ENCODE peak calls at places on chromosomes 3 and 15, in six cellular contexts. Z is left ventricle myocardium inferior, A is H1, Q is psoas muscle, J is heart left ventricle, Y is IMR-90. F is an unnamed sample.
A peak's percentile ranks its signal among the peaks of the same experiment; 100 is the strongest.

GRCh38 chr3:27467545-27467944 is 16.6 kb downstream of the SLC4A7 start:
- DNase-seq in Z (no peak), A (no peak), Q (no peak), J (no peak), Y (peak; percentile 61), F (no peak)

GRCh38 chr15:70356919-70357318 is 259.2 kb upstream of the TLE3 start:
- DNase-seq in Z (no peak), A (no peak), Q (no peak), J (no peak), Y (no peak), F (no peak)

GRCh38 chr3:119352235-119352634 is 58.1 kb downstream of the ARHGAP31 start:
- DNase-seq in Z (no peak), A (no peak), Q (no peak), J (no peak), Y (peak; percentile 31), F (no peak)

GRCh38 chr3:177713921-177714900 is 516.9 kb upstream of the TBL1XR1 start:
- DNase-seq in Z (no peak), A (no peak), Q (no peak), J (no peak), Y (no peak), F (no peak)

GRCh38 chr3:65975031-65975430 is 63.7 kb downstream of the MAGI1 start:
- DNase-seq in Z (no peak), A (no peak), Q (no peak), J (no peak), Y (no peak), F (no peak)

GRCh38 chr3:185693985-185694675 is 108.0 kb downstream of the SENP2 start:
- DNase-seq in Z (no peak), A (no peak), Q (no peak), J (no peak), Y (peak; percentile 59), F (no peak)

GRCh38 chr3:152595975-152596832 is 238.7 kb upstream of the P2RY1 start:
- DNase-seq in Z (no peak), A (no peak), Q (peak; percentile 49), J (no peak), Y (peak; percentile 62), F (no peak)

GRCh38 chr3:11969986-11970385 is 34.2 kb upstream of the SYN2 start:
- DNase-seq in Z (no peak), A (no peak), Q (no peak), J (no peak), Y (no peak), F (no peak)

GRCh38 chr3:79167651-79168416 is 600.0 kb downstream of the ROBO1 start:
- DNase-seq in Z (no peak), A (no peak), Q (no peak), J (no peak), Y (peak; percentile 97), F (no peak)

GRCh38 chr3:123021986-123022510 is 5.5 kb downstream of the SEMA5B start:
- DNase-seq in Z (no peak), A (no peak), Q (no peak), J (no peak), Y (no peak), F (no peak)

GRCh38 chr15:46344115-46344749 is 709.4 kb downstream of the SQOR start:
- DNase-seq in Z (no peak), A (no peak), Q (no peak), J (no peak), Y (no peak), F (no peak)

GRCh38 chr15:39747326-39747725 is 35.3 kb downstream of the FSIP1 start:
- DNase-seq in Z (no peak), A (no peak), Q (no peak), J (no peak), Y (peak; percentile 84), F (no peak)

GRCh38 chr15:83695901-83696425 is 42.0 kb downstream of the ADAMTSL3 start:
- DNase-seq in Z (no peak), A (no peak), Q (no peak), J (no peak), Y (no peak), F (no peak)

GRCh38 chr3:15628967-15629366 is 27.4 kb downstream of the BTD start:
- DNase-seq in Z (no peak), A (no peak), Q (no peak), J (no peak), Y (no peak), F (no peak)

GRCh38 chr3:47542614-47543173 is 29.2 kb upstream of the ELP6 start:
- DNase-seq in Z (no peak), A (no peak), Q (peak; percentile 65), J (no peak), Y (peak; percentile 16), F (no peak)

GRCh38 chr15:60326824-60327654 is 70.7 kb downstream of the ANXA2 start:
- DNase-seq in Z (no peak), A (no peak), Q (no peak), J (no peak), Y (peak; percentile 52), F (no peak)

GRCh38 chr15:91915576-91915975 is 62.1 kb downstream of the SLCO3A1 start:
- DNase-seq in Z (no peak), A (no peak), Q (no peak), J (no peak), Y (no peak), F (no peak)

GRCh38 chr3:25182794-25183193 is 245.3 kb upstream of the RARB start:
- DNase-seq in Z (no peak), A (no peak), Q (no peak), J (no peak), Y (no peak), F (no peak)

GRCh38 chr3:25181096-25181495 is 247.0 kb upstream of the RARB start:
- DNase-seq in Z (no peak), A (no peak), Q (no peak), J (no peak), Y (no peak), F (no peak)

GRCh38 chr3:25176999-25177398 is 251.1 kb upstream of the RARB start:
- DNase-seq in Z (no peak), A (no peak), Q (no peak), J (no peak), Y (no peak), F (no peak)

GRCh38 chr3:25174251-25174650 is 253.8 kb upstream of the RARB start:
- DNase-seq in Z (no peak), A (no peak), Q (no peak), J (no peak), Y (no peak), F (no peak)

DNA sequence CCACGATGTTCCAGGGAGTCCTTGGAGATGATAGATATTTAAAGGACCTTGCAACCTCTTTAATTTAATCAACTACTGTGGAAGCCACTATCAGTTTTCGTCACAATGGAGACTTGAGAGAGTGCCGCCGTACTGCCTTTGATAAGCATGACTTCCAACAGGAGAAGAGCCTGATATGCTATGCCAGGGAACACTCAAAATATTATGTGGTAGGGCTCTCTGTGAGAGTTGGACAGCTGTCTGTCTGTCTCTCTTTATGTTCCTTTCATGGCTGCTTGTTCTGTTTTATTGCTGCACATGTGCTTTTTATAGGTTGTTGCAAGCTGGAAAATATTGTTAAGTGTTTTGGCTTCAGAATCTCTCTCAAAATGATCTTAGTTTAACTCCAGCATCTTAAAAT is 249.4 kb upstream of the RARB start:
- DNase-seq in Z (no peak), A (no peak), Q (no peak), J (no peak), Y (no peak), F (no peak)
- TF ChIP-seq CTCF in Z (no peak), A (no peak), Q (no peak), J (no peak), Y (no peak), F (no peak)

GRCh38 chr3:141930801-141931200 is 54.4 kb downstream of the ATP1B3 start:
- DNase-seq in Z (no peak), A (peak; percentile 42), Q (no peak), J (no peak), Y (no peak), F (no peak)

GRCh38 chr3:141934354-141934753 is 57.9 kb downstream of the ATP1B3 start:
- DNase-seq in Z (no peak), A (no peak), Q (no peak), J (no peak), Y (no peak), F (no peak)

GRCh38 chr3:141938011-141938350 is 61.5 kb downstream of the ATP1B3 start:
- DNase-seq in Z (no peak), A (no peak), Q (no peak), J (no peak), Y (no peak), F (no peak)

GRCh38 chr3:141929341-141929995 is 53.0 kb downstream of the ATP1B3 start:
- DNase-seq in Z (no peak), A (peak; percentile 42), Q (no peak), J (no peak), Y (no peak), F (no peak)

GRCh38 chr3:141933421-141934300 is 57.2 kb downstream of the ATP1B3 start:
- DNase-seq in Z (no peak), A (peak; percentile 45), Q (no peak), J (no peak), Y (no peak), F (no peak)
- H3K27ac ChIP-seq in Z (no peak overlapping the region), A (peak overlapping the region; percentile 6), Q (no peak overlapping the region), J (no peak overlapping the region), Y (no peak overlapping the region), F (no peak overlapping the region)

DNA sequence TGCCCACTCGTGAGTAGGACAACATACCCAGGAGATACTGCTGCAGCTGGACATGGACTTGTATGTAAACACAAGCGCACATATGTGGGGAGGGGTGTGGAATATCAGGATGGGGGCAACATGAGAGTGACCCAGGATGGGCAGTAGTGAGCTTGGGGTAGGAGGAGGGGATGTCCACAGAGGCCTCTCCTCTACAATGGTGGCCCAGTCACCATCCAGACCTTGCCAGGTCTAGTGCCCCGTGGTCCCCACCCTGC is 266 bp upstream of the ZBTB47 start:
- DNase-seq in Z (no peak), A (no peak), Q (no peak), J (no peak), Y (no peak), F (no peak)
- H3K4me3 ChIP-seq in Z (peak overlapping the region; percentile 81), A (peak overlapping the region; percentile 74), Q (peak overlapping the region; percentile 78), J (peak overlapping the region; percentile 82), Y (peak overlapping the region; percentile 70), F (peak overlapping the region; percentile 67)

GRCh38 chr3:71210257-71211002 is 373.1 kb downstream of the FOXP1 start:
- DNase-seq in Z (no peak), A (no peak), Q (no peak), J (no peak), Y (peak; percentile 76), F (no peak)
- TF ChIP-seq CTCF in Z (no peak), A (no peak), Q (no peak), J (no peak), Y (peak; percentile 12), F (no peak)

GRCh38 chr15:74432271-74432967 is 1.3 kb downstream of the SEMA7A start:
- DNase-seq in Z (no peak), A (no peak), Q (peak; percentile 47), J (no peak), Y (no peak), F (no peak)

GRCh38 chr15:74432968-74433591 is 678 bp downstream of the SEMA7A start:
- DNase-seq in Z (no peak), A (no peak), Q (no peak), J (no peak), Y (no peak), F (no peak)

GRCh38 chr15:74431645-74432044 is 2.1 kb downstream of the SEMA7A start:
- DNase-seq in Z (no peak), A (no peak), Q (peak; percentile 46), J (no peak), Y (no peak), F (no peak)

GRCh38 chr15:74433592-74434259 is at the start of gene SEMA7A:
- DNase-seq in Z (peak; percentile 84), A (peak; percentile 89), Q (peak; percentile 92), J (peak; percentile 94), Y (peak; percentile 71), F (no peak)

GRCh38 chr15:74434260-74434915 is 630 bp upstream of the SEMA7A start:
- DNase-seq in Z (no peak), A (no peak), Q (no peak), J (peak; percentile 25), Y (peak; percentile 15), F (no peak)
- H3K27ac ChIP-seq in Z (peak overlapping the region; percentile 70), A (no peak overlapping the region), Q (peak overlapping the region; percentile 65), J (no peak overlapping the region), Y (peak overlapping the region; percentile 27), F (peak overlapping the region; percentile 36)

F was measured in esophagus squamous epithelium.